ENCODE peak calls at places on chromosomes 11 and 22, in ten cellular contexts. O is CD4-positive, alpha-beta T cell; V is left cardiac atrium; K is hippocampal formation; F is EL; T is GDM1; Z is T-cell; X is WERI-Rb-1; E is amniotic epithelial cell; W is putamen. Q is an unnamed sample.

GRCh38 chr11:86388198-86388597 is 13.5 kb downstream of the CCDC81 start:
- DNase-seq in O (no peak), E (no peak), T (no peak), V (no peak), F (no peak), K (no peak), W (no peak), X (no peak), Z (no peak), Q (peak)

GRCh38 chr22:29744902-29745301 is 21.9 kb downstream of the ZMAT5 start:
- DNase-seq in K (peak), T (no peak), E (peak), W (no peak), V (peak), X (peak), O (no peak), Z (no peak), F (peak), Q (no peak)

GRCh38 chr11:120778692-120779490 is 245.0 kb upstream of the TBCEL start:
- DNase-seq in E (no peak), T (no peak), W (no peak), F (no peak), K (no peak), Z (no peak), X (no peak), O (no peak), V (no peak), Q (no peak)

GRCh38 chr11:34512810-34513673 is 552 bp downstream of the ELF5 start:
- DNase-seq in K (peak), O (peak), V (peak), T (peak), Z (peak), W (peak), E (peak), F (peak), X (peak), Q (peak)

GRCh38 chr11:69327741-69328191 is 33.8 kb downstream of the MYEOV start:
- DNase-seq in Z (no peak), O (no peak), E (no peak), X (no peak), W (no peak), V (no peak), K (no peak), T (no peak), F (no peak), Q (no peak)

GRCh38 chr11:69939551-69940245 is 120.5 kb upstream of the FGF3 start:
- DNase-seq in Z (no peak), W (peak), X (no peak), T (no peak), K (no peak), F (no peak), E (peak), O (no peak), V (peak), Q (peak)

GRCh38 chr11:58654079-58654907 is 31.8 kb downstream of the CNTF start:
- DNase-seq in X (peak), V (peak), W (peak), Z (peak), T (peak), F (peak), K (peak), E (peak), O (peak), Q (peak)

GRCh38 chr22:24155597-24156145 is 25.6 kb upstream of the SUSD2 start:
- DNase-seq in W (no peak), O (peak), V (peak), K (peak), Z (peak), T (peak), F (peak), X (peak), E (peak), Q (peak)

Q was measured in HT-29.